ENCODE peak calls at places on chromosomes 13 and 19, in seven cellular contexts. P, J, B, O, X, A and S are unnamed samples. For H3K4me1, the result is how much of the 10 kb centered on the place peaks cover.

GRCh38 chr13:20127563-20128458 is 33.0 kb downstream of the GJA3 start:
- DNase-seq in P (peak), J (peak), B (peak), O (no peak), X (peak), A (peak), S (peak)

GRCh38 chr19:7738023-7738422 is 6.1 kb upstream of the CLEC4G start:
- DNase-seq in P (no peak), J (no peak), B (no peak), O (no peak), X (no peak), A (no peak), S (no peak)

GRCh38 chr13:75217949-75218348 is 264.0 kb downstream of the TBC1D4 start:
- DNase-seq in P (peak), J (peak), B (no peak), O (no peak), X (no peak), A (peak), S (peak)

GRCh38 chr19:51986309-51987291 is at the start of gene ZNF350:
- DNase-seq in P (peak), J (peak), B (peak), O (peak), X (peak), A (peak), S (peak)

GRCh38 chr13:106010836-106011235 is 524.6 kb downstream of the EFNB2 start:
- DNase-seq in P (no peak), J (no peak), B (no peak), O (no peak), X (no peak), A (no peak), S (no peak)

GRCh38 chr19:8489591-8490394 is 12.6 kb downstream of the PRAM1 start:
- DNase-seq in P (no peak), J (no peak), B (peak), O (no peak), X (no peak), A (no peak), S (no peak)

GRCh38 chr19:2282062-2282861 is at the start of gene PEAK3:
- DNase-seq in P (peak), J (no peak), B (peak), O (no peak), X (no peak), A (no peak), S (peak)

GRCh38 chr19:1514295-1514661 is 1.5 kb upstream of the ADAMTSL5 start:
- DNase-seq in P (no peak), J (no peak), B (no peak), O (no peak), X (no peak), A (no peak), S (no peak)

GRCh38 chr19:1668339-1669123 is 16.1 kb upstream of the TCF3 start:
- DNase-seq in P (no peak), J (no peak), B (peak), O (no peak), X (peak), A (peak), S (peak)

GRCh38 chr13:29543230-29544215 is 52.0 kb downstream of the SLC7A1 start:
- DNase-seq in P (peak), J (peak), B (peak), O (no peak), X (peak), A (no peak), S (no peak)

GRCh38 chr13:43132228-43132627 is 108.8 kb downstream of the DNAJC15 start:
- DNase-seq in P (peak), J (peak), B (peak), O (peak), X (peak), A (no peak), S (peak)

GRCh38 chr13:51557875-51558604 is 26.2 kb upstream of the WDFY2 start:
- DNase-seq in P (peak), J (peak), B (no peak), O (no peak), X (no peak), A (no peak), S (no peak)

GRCh38 chr19:15337202-15337601 is 4.9 kb upstream of the BRD4 start:
- DNase-seq in P (peak), J (peak), B (no peak), O (no peak), X (no peak), A (no peak), S (no peak)

GRCh38 chr13:31073859-31074718 is 87.6 kb downstream of the HSPH1 start:
- DNase-seq in P (peak), J (no peak), B (no peak), O (no peak), X (peak), A (peak), S (peak)

GRCh38 chr13:83182845-83183244 is 699.4 kb downstream of the SLITRK1 start:
- DNase-seq in P (no peak), J (no peak), B (no peak), O (no peak), X (no peak), A (no peak), S (no peak)

GRCh38 chr13:80716610-80717081 is 375.7 kb upstream of the SPRY2 start:
- DNase-seq in P (no peak), J (no peak), B (peak), O (no peak), X (peak), A (no peak), S (no peak)

GRCh38 chr13:51873419-51873818 is 11.7 kb downstream of the CCDC70 start:
- DNase-seq in P (no peak), J (no peak), B (no peak), O (no peak), X (no peak), A (no peak), S (no peak)

GRCh38 chr13:72431981-72432617 is 295.3 kb downstream of the MZT1 start:
- DNase-seq in P (no peak), J (no peak), B (peak), O (no peak), X (no peak), A (no peak), S (no peak)

GRCh38 chr13:37954191-37954590 is 84.6 kb upstream of the TRPC4 start:
- DNase-seq in P (no peak), J (peak), B (no peak), O (no peak), X (no peak), A (no peak), S (no peak)

GRCh38 chr13:47109028-47109427 is 212.2 kb upstream of the HTR2A start:
- DNase-seq in P (no peak), J (peak), B (no peak), O (no peak), X (no peak), A (peak), S (no peak)

GRCh38 chr13:30796132-30796832 is 60.9 kb downstream of the ALOX5AP start:
- DNase-seq in P (peak), J (peak), B (no peak), O (no peak), X (no peak), A (no peak), S (no peak)

GRCh38 chr13:73194310-73194709 is 135.5 kb downstream of the KLF5 start:
- DNase-seq in P (no peak), J (peak), B (no peak), O (no peak), X (peak), A (no peak), S (no peak)

GRCh38 chr19:1768918-1769644 is 15.8 kb downstream of the ONECUT3 start:
- DNase-seq in P (no peak), J (no peak), B (no peak), O (no peak), X (no peak), A (no peak), S (no peak)

GRCh38 chr19:42069619-42070293 is at the start of gene GRIK5:
- DNase-seq in P (peak), J (no peak), B (peak), O (no peak), X (peak), A (no peak), S (peak)

GRCh38 chr19:42071247-42071646 is 1.2 kb upstream of the GRIK5 start:
- DNase-seq in P (no peak), J (no peak), B (no peak), O (no peak), X (no peak), A (no peak), S (no peak)

GRCh38 chr19:42068361-42068755 is 1.6 kb downstream of the GRIK5 start:
- DNase-seq in P (no peak), J (no peak), B (no peak), O (no peak), X (no peak), A (no peak), S (no peak)

GRCh38 chr19:42067315-42067888 is 2.6 kb downstream of the GRIK5 start:
- DNase-seq in P (no peak), J (no peak), B (no peak), O (no peak), X (no peak), A (no peak), S (no peak)

DNA sequence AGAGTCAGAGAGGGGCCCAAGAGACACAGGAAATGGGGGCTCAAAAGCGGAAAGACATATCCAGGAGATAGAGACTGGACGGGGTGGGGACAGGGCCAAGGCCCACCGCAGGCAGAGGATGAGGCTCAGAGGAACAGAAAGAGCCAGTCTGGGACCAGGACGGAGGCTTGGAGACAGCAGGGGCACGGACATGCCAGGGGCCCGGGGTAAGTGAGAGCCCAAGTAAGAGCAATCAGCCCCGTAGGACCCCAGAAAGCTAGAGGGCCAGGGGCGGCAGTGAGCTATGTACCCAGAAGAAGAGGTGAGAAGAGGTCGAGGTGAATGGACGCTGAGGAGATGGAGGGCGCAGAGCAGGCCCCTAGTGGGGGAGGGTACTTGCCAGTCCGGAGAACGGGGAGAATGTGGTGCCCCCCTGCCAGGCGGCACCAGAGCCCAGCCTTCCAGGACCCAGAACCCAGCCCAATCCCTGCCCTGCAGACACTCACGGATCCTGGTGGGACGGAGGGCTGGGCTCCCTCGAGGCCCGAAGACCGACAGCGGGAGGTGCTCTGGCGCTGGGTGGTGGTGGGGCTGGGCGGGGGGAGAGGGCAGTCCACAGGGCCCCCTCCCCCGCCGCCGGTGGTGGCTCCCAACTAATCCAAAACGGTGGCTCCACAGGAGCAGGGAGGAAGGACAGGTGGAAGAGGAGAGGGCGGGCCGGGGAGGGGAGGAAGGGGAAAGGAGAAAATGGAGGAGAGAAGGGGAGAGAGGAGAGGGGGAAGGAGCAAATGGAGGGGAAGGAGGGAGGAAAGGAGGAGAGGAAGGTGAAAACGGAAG is 1.0 kb downstream of the GRIK5 start:
- DNase-seq in P (no peak), J (no peak), B (peak), O (no peak), X (no peak), A (no peak), S (peak)
- TF ChIP-seq EZH2 in P (no peak), J (no peak), B (no peak), O (no peak), X (no peak), A (no peak), S (no peak)

DNA sequence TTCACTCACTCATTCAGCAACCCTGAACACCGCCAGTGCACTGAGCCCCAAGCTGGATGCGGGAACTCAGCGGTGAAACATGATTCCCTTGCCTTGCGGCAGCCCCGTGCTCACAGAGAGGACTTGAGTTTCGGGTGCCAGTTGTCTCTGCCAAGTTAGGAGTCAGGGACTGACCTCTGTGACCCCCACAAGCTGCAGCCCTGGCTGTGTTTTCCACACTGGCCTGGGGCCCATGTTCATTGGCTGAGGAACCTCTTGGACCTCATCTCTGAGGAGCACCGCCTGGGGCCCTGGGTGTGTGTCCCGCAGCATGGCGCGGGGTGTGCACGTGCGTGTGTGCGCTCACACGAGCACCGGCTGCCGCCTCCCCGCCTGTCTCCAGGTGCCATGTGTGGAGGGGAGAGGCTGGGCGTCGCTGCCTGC is 31.0 kb downstream of the CAPN12 start:
- DNase-seq in P (no peak), J (no peak), B (no peak), O (no peak), X (no peak), A (no peak), S (no peak)
- H3K4me1 ChIP-seq in P (under half), J (under half), B (under half), O (under half), X (under half), A (under half), S (under half)

GRCh38 chr13:35646061-35646774 is 169.7 kb upstream of the MAB21L1 start:
- DNase-seq in P (no peak), J (no peak), B (no peak), O (no peak), X (no peak), A (no peak), S (no peak)

GRCh38 chr13:35648109-35648508 is 171.6 kb upstream of the MAB21L1 start:
- DNase-seq in P (peak), J (no peak), B (no peak), O (no peak), X (no peak), A (no peak), S (no peak)

GRCh38 chr13:35649162-35649561 is 172.7 kb upstream of the MAB21L1 start:
- DNase-seq in P (peak), J (no peak), B (no peak), O (no peak), X (no peak), A (no peak), S (no peak)
- TF ChIP-seq EZH2phosphoT487 in P (no peak), J (no peak), B (no peak), O (no peak), X (no peak), A (no peak), S (no peak)

DNA sequence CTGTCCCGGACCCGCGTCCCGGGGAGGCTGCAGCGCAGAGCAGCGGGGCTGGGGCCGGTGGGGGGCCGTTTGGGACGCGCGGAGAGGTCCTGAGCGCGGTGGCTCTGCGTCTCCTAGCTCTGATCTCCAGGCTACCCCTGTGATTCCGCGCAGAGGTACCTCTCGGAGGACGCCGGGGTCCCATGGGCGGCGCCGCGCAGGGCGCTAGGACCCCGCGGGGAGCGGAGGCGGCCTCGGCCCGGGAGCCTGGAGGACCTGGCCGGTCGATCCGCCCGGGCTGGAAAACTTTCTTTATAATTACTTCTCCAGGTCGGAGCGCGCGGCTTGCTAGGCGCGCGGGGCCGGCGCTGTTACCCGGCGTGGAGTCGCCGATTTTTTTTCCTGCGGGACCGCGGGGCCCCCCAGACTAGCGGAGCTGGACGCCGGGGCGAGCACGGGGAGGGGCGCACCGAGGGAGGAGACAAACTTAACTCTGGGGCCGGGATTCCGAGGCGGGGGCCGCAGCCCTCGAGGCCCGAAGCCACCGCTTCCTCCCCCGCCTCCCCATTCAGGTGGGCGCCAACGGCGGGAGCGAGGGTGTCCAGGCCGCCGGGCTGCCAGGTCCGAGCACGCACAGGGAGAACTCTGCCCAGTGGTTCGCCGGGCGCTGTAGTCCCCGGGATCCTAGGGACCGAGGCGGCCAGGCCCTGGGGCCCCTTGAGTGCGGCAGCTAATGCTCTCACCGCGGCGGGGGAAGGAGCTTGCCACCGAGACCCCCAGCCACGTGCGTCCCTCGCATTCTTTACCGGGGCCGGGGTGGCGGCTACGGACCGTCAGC is 848 bp upstream of the CEBPA start:
- DNase-seq in P (peak), J (peak), B (peak), O (no peak), X (peak), A (no peak), S (peak)
- TF ChIP-seq EZH2 in P (peak), J (no peak), B (no peak), O (no peak), X (no peak), A (no peak), S (no peak)

DNA sequence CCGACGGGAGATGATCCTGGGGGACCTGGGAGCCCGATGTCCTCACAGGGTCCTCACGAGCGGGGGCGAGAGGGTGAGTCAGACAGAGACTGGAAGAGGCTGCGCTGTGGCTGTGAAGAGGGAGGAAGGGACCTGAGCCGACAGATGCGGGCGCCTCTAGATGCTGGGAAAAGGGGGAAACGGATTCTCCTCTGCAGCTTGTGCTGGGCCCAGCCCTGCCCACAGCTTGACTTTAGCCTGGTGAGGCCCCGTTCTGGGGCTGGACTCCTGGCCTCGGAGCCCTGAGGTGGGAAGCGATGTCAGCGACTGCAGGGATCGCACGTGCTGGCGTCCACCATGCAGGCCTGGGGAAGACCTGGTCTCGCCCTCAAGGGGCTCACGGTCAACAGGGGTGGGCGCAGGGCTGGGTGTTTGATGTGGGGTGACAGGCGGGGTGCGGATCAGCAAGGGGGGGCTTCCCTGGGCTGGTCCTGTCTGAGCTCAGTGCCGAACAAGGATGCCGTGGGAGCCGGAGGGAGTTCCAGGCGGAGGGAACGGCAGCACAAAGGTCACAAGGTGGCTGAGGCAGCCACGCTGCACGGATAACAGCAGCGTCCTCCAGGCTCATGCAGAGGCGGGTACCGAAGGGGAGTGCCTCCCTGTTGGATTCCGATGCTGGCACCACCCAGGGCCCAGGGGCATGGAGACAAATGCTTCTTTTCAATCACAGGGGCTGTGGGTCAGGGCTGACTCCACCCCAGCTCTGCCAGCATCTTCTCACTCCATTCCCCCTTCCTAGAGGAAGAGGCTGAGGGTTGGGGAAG is 31.7 kb downstream of the PIP5K1C start:
- DNase-seq in P (peak), J (no peak), B (no peak), O (no peak), X (peak), A (no peak), S (no peak)
- H3K4me1 ChIP-seq in P (under half), J (under half), B (under half), O (under half), X (under half), A (under half), S (under half)

GRCh38 chr13:22198656-22199217 is 527.9 kb downstream of the FGF9 start:
- DNase-seq in P (peak), J (no peak), B (peak), O (no peak), X (peak), A (no peak), S (no peak)
- TF ChIP-seq EZH2phosphoT487 in P (no peak), J (no peak), B (no peak), O (no peak), X (no peak), A (no peak), S (no peak)

GRCh38 chr19:50431343-50432220 is 1.1 kb upstream of the MYBPC2 start:
- DNase-seq in P (peak), J (peak), B (peak), O (peak), X (peak), A (peak), S (peak)
- TF ChIP-seq EZH2 in P (no peak), J (no peak), B (no peak), O (no peak), X (no peak), A (no peak), S (peak)

DNA sequence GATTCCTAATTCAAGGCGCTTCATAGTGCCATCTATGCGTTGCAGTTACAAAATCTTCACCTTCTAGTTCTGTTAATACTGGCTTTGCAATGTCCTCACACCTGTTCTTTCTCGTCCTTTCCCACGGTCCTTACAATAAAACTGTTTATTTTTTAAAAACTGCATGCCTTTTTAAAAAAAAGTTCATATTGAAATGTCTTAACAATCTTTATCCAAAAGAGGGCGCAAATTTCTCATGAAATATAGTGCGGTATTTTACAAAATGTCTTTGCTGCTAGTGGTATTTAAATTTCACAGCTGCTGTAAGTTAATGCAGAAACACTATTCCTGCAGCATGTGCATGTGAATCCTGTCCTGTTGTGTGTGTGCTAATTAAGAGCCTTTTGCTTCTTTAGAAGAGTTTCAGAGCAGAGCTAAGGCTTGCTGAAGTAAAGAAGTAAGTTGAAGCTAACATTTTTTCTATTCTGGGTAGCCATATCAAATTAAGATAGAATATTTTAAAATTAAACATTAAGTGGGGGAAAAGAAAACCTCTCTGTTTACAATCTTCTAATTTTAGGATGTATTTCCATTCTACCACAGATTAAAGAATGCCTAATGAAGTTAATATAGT is 15.8 kb upstream of the CLDN10 start:
- DNase-seq in P (peak), J (peak), B (peak), O (peak), X (peak), A (peak), S (no peak)
- H3K4me1 ChIP-seq in P (under half), J (under half), B (under half), O (under half), X (under half), A (under half), S (under half)